ENCODE peak calls at places on chromosomes 13 and 19, in seven cellular contexts. One of them, this sample, is unnamed.

GRCh38 chr13:30796132-30796832 is 60.9 kb downstream of the ALOX5AP start:
- DNase-seq in mammary epithelial cell: peak; percentile 80
- DNase-seq in tibial nerve: no peak
- DNase-seq in right atrium auricular region: no peak
- DNase-seq in IMR-90: peak; percentile 62
- DNase-seq in right cardiac atrium: no peak
- DNase-seq in body of pancreas: no peak
- DNase-seq in this sample: no peak

GRCh38 chr19:2089001-2089711 is 7.0 kb downstream of the MOB3A start:
- DNase-seq in mammary epithelial cell: peak; percentile 93
- DNase-seq in tibial nerve: no peak
- DNase-seq in right atrium auricular region: no peak
- DNase-seq in IMR-90: peak; percentile 36
- DNase-seq in right cardiac atrium: no peak
- DNase-seq in body of pancreas: no peak
- DNase-seq in this sample: no peak

GRCh38 chr13:22915442-22916082 is 265.2 kb upstream of the SGCG start:
- DNase-seq in mammary epithelial cell: peak; percentile 3
- DNase-seq in tibial nerve: no peak
- DNase-seq in right atrium auricular region: no peak
- DNase-seq in IMR-90: peak; percentile 17
- DNase-seq in right cardiac atrium: peak; percentile 79
- DNase-seq in body of pancreas: peak; percentile 32
- DNase-seq in this sample: no peak

GRCh38 chr13:102466836-102467235 is 65.0 kb upstream of the FGF14 start:
- DNase-seq in mammary epithelial cell: no peak
- DNase-seq in tibial nerve: no peak
- DNase-seq in right atrium auricular region: no peak
- DNase-seq in IMR-90: no peak
- DNase-seq in right cardiac atrium: no peak
- DNase-seq in body of pancreas: no peak
- DNase-seq in this sample: no peak

GRCh38 chr13:97975280-97975850 is 21.9 kb downstream of the IPO5 start:
- DNase-seq in mammary epithelial cell: no peak
- DNase-seq in tibial nerve: peak; percentile 21
- DNase-seq in right atrium auricular region: no peak
- DNase-seq in IMR-90: no peak
- DNase-seq in right cardiac atrium: no peak
- DNase-seq in body of pancreas: no peak
- DNase-seq in this sample: no peak

GRCh38 chr13:59829690-59830089 is 334.0 kb downstream of the DIAPH3 start:
- DNase-seq in mammary epithelial cell: no peak
- DNase-seq in tibial nerve: no peak
- DNase-seq in right atrium auricular region: no peak
- DNase-seq in IMR-90: peak; percentile 19
- DNase-seq in right cardiac atrium: no peak
- DNase-seq in body of pancreas: no peak
- DNase-seq in this sample: no peak

GRCh38 chr19:39199025-39199424 is 2.3 kb downstream of the NCCRP1 start:
- DNase-seq in mammary epithelial cell: no peak
- DNase-seq in tibial nerve: no peak
- DNase-seq in right atrium auricular region: no peak
- DNase-seq in IMR-90: peak; percentile 63
- DNase-seq in right cardiac atrium: peak; percentile 84
- DNase-seq in body of pancreas: peak; percentile 96
- DNase-seq in this sample: no peak

GRCh38 chr13:42486711-42487198 is 87.2 kb upstream of the TNFSF11 start:
- DNase-seq in mammary epithelial cell: peak; percentile 88
- DNase-seq in tibial nerve: no peak
- DNase-seq in right atrium auricular region: no peak
- DNase-seq in IMR-90: peak; percentile 71
- DNase-seq in right cardiac atrium: no peak
- DNase-seq in body of pancreas: peak; percentile 7
- DNase-seq in this sample: no peak

GRCh38 chr13:92657565-92657964 is 569.0 kb upstream of the GPC6 start:
- DNase-seq in mammary epithelial cell: no peak
- DNase-seq in tibial nerve: no peak
- DNase-seq in right atrium auricular region: no peak
- DNase-seq in IMR-90: peak; percentile 1
- DNase-seq in right cardiac atrium: no peak
- DNase-seq in body of pancreas: no peak
- DNase-seq in this sample: no peak

GRCh38 chr19:20858861-20859260 is 64.2 kb upstream of the ZNF85 start:
- DNase-seq in mammary epithelial cell: no peak
- DNase-seq in tibial nerve: no peak
- DNase-seq in right atrium auricular region: no peak
- DNase-seq in IMR-90: no peak
- DNase-seq in right cardiac atrium: no peak
- DNase-seq in body of pancreas: no peak
- DNase-seq in this sample: no peak

GRCh38 chr13:45393941-45394570 is 24.1 kb downstream of the SLC25A30 start:
- DNase-seq in mammary epithelial cell: peak; percentile 45
- DNase-seq in tibial nerve: no peak
- DNase-seq in right atrium auricular region: no peak
- DNase-seq in IMR-90: peak; percentile 54
- DNase-seq in right cardiac atrium: no peak
- DNase-seq in body of pancreas: peak; percentile 71
- DNase-seq in this sample: no peak

GRCh38 chr19:18611327-18612050 is 1.2 kb upstream of the TMEM59L start:
- DNase-seq in mammary epithelial cell: no peak
- DNase-seq in tibial nerve: no peak
- DNase-seq in right atrium auricular region: no peak
- DNase-seq in IMR-90: no peak
- DNase-seq in right cardiac atrium: no peak
- DNase-seq in body of pancreas: no peak
- DNase-seq in this sample: no peak

GRCh38 chr13:59409651-59410200 is 754.0 kb downstream of the DIAPH3 start:
- DNase-seq in mammary epithelial cell: no peak
- DNase-seq in tibial nerve: no peak
- DNase-seq in right atrium auricular region: no peak
- DNase-seq in IMR-90: no peak
- DNase-seq in right cardiac atrium: no peak
- DNase-seq in body of pancreas: no peak
- DNase-seq in this sample: no peak

GRCh38 chr19:11580665-11581418 is 3.4 kb upstream of the ACP5 start:
- DNase-seq in mammary epithelial cell: no peak
- DNase-seq in tibial nerve: no peak
- DNase-seq in right atrium auricular region: peak; percentile 65
- DNase-seq in IMR-90: peak; percentile 8
- DNase-seq in right cardiac atrium: no peak
- DNase-seq in body of pancreas: peak; percentile 37
- DNase-seq in this sample: no peak

GRCh38 chr13:100825551-100825950 is 151.0 kb upstream of the TMTC4 start:
- DNase-seq in mammary epithelial cell: peak; percentile 5
- DNase-seq in tibial nerve: no peak
- DNase-seq in right atrium auricular region: no peak
- DNase-seq in IMR-90: peak; percentile 24
- DNase-seq in right cardiac atrium: no peak
- DNase-seq in body of pancreas: no peak
- DNase-seq in this sample: no peak

GRCh38 chr13:107079423-107080099 is 511.6 kb upstream of the ARGLU1 start:
- DNase-seq in mammary epithelial cell: no peak
- DNase-seq in tibial nerve: no peak
- DNase-seq in right atrium auricular region: no peak
- DNase-seq in IMR-90: no peak
- DNase-seq in right cardiac atrium: no peak
- DNase-seq in body of pancreas: no peak
- DNase-seq in this sample: no peak

GRCh38 chr19:50723069-50723468 is at the start of gene CLEC11A:
- DNase-seq in mammary epithelial cell: no peak
- DNase-seq in tibial nerve: peak; percentile 49
- DNase-seq in right atrium auricular region: peak; percentile 65
- DNase-seq in IMR-90: peak; percentile 80
- DNase-seq in right cardiac atrium: peak; percentile 86
- DNase-seq in body of pancreas: peak; percentile 53
- DNase-seq in this sample: no peak

GRCh38 chr13:102012299-102013293 is 389.3 kb downstream of the FGF14 start:
- DNase-seq in mammary epithelial cell: no peak
- DNase-seq in tibial nerve: no peak
- DNase-seq in right atrium auricular region: peak; percentile 60
- DNase-seq in IMR-90: no peak
- DNase-seq in right cardiac atrium: peak; percentile 50
- DNase-seq in body of pancreas: no peak
- DNase-seq in this sample: no peak

DNA sequence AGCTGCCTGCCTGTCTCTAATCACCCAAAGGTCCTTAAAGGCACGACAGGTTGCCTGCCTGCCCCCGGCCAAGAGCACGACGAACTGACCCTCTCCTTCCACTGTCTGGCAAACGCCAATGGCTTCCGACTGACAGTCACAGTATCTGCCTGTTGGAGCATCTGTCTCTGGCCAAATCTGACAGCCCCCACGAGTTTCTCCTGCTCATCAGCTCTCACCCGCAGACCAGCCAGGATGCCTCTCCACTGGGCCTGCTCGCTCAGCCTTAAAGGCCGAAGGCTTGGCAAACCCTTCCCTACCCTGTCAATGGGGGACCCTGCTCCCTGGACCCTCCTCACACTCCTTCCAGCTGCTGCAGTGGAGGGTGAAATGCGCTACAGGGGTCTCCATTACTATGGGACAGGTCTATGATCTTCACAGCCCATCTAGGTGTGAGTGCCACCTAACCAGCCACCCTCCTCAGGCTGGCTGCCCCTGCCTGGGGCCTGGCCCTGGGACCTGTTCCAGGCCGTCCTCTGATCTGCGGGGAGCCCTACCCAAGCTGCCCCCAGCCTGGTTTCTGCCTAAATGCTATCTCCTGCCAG is 932 bp downstream of the FAM83E start:
- DNase-seq in mammary epithelial cell: no peak
- DNase-seq in tibial nerve: no peak
- DNase-seq in right atrium auricular region: no peak
- DNase-seq in IMR-90: no peak
- DNase-seq in right cardiac atrium: no peak
- DNase-seq in body of pancreas: no peak
- DNase-seq in this sample: no peak
- H3K4me1 ChIP-seq in mammary epithelial cell: peaks cover 34% of the 10 kb centered on the region
- H3K4me1 ChIP-seq in tibial nerve: peaks cover 16% of the 10 kb centered on the region
- H3K4me1 ChIP-seq in right atrium auricular region: peaks cover 48% of the 10 kb centered on the region
- H3K4me1 ChIP-seq in IMR-90: peaks cover 8% of the 10 kb centered on the region
- H3K4me1 ChIP-seq in right cardiac atrium: peaks cover 5% of the 10 kb centered on the region
- H3K4me1 ChIP-seq in body of pancreas: peaks cover 34% of the 10 kb centered on the region
- H3K4me1 ChIP-seq in this sample: peaks cover 19% of the 10 kb centered on the region

DNA sequence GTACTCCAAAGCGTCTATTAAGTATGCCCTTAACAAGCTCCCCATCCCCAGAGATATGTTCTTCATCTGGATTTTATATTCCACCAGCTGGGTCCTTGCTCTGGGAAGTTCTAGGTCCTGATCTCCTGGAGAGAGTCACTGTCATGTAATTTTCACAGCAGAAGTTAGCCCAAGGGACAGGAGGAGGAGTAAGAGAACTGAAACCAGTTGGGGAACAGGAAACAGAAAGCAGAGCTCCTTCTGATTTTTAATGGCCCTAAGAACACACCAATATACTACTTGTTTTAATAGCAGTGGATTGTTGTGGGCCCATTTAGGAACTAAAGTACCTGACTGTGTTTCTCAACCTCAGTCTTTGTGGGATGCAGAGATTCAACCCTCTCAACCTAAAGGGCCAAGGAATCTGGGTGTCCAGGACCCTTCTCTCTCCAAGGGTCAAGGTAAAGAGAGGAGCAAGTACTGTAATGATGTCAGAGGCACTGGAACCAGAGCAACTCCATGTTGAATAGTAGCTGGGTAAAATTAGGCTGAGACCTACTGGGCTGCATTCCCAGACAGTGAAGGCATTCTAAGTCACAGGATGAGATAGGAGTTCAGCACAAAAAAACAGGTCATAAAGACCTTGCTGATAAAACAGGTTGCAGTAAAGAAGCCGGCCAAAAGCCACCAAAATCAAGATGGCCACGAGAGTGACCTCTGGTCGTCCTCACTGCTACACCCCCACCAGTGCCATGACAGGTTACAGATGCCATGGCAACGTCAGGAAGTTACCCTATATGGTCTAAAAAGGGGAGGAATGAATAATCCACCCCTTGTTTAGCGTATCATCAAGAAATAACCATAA is 8.1 kb upstream of the FPR3 start:
- DNase-seq in mammary epithelial cell: no peak
- DNase-seq in tibial nerve: no peak
- DNase-seq in right atrium auricular region: no peak
- DNase-seq in IMR-90: no peak
- DNase-seq in right cardiac atrium: no peak
- DNase-seq in body of pancreas: no peak
- DNase-seq in this sample: no peak
- H3K4me1 ChIP-seq in mammary epithelial cell: peaks cover 12% of the 10 kb centered on the region
- H3K4me1 ChIP-seq in tibial nerve: no peaks in the 10 kb centered on the region
- H3K4me1 ChIP-seq in right atrium auricular region: peaks cover 8% of the 10 kb centered on the region
- H3K4me1 ChIP-seq in IMR-90: no peaks in the 10 kb centered on the region
- H3K4me1 ChIP-seq in right cardiac atrium: peaks cover 3% of the 10 kb centered on the region
- H3K4me1 ChIP-seq in body of pancreas: no peaks in the 10 kb centered on the region
- H3K4me1 ChIP-seq in this sample: no peaks in the 10 kb centered on the region

DNA sequence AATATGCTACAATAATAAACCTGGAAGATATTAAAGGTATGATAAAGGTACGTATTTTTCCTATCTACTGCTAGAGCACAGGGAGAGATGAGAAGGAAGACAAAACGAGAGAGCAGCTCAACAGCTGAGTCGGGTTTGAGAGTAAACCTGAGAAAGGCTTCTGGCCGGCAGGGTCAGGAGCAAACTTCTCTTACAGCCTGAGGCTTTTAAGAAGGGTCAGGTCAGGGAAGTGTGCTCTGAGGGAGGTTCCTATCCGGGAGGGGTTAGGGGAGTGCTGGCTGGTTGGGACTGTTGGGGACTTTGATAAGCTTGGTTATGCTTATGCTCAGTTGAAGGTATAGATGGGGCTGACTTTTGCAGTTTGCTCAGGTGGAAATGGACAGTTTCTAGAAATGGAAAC is 77.7 kb upstream of the PRR20A start:
- DNase-seq in mammary epithelial cell: no peak
- DNase-seq in tibial nerve: no peak
- DNase-seq in right atrium auricular region: no peak
- DNase-seq in IMR-90: no peak
- DNase-seq in right cardiac atrium: peak; percentile 2
- DNase-seq in body of pancreas: no peak
- DNase-seq in this sample: no peak
- H3K4me1 ChIP-seq in mammary epithelial cell: no peaks in the 10 kb centered on the region
- H3K4me1 ChIP-seq in tibial nerve: no peaks in the 10 kb centered on the region
- H3K4me1 ChIP-seq in right atrium auricular region: no peaks in the 10 kb centered on the region
- H3K4me1 ChIP-seq in IMR-90: no peaks in the 10 kb centered on the region
- H3K4me1 ChIP-seq in right cardiac atrium: no peaks in the 10 kb centered on the region
- H3K4me1 ChIP-seq in body of pancreas: no peaks in the 10 kb centered on the region
- H3K4me1 ChIP-seq in this sample: no peaks in the 10 kb centered on the region

GRCh38 chr19:45485301-45486077 is 11.4 kb downstream of the RTN2 start:
- DNase-seq in mammary epithelial cell: peak; percentile 88
- DNase-seq in tibial nerve: peak; percentile 99
- DNase-seq in right atrium auricular region: peak; percentile 100
- DNase-seq in IMR-90: peak; percentile 90
- DNase-seq in right cardiac atrium: peak; percentile 99
- DNase-seq in body of pancreas: peak; percentile 99
- DNase-seq in this sample: peak; percentile 99

GRCh38 chr19:45478454-45479238 is 10.8 kb downstream of the FOSB start:
- DNase-seq in mammary epithelial cell: peak; percentile 87
- DNase-seq in tibial nerve: peak; percentile 89
- DNase-seq in right atrium auricular region: peak; percentile 91
- DNase-seq in IMR-90: peak; percentile 96
- DNase-seq in right cardiac atrium: peak; percentile 89
- DNase-seq in body of pancreas: peak; percentile 94
- DNase-seq in this sample: peak; percentile 94

GRCh38 chr19:45477713-45478453 is 10.1 kb downstream of the FOSB start:
- DNase-seq in mammary epithelial cell: no peak
- DNase-seq in tibial nerve: no peak
- DNase-seq in right atrium auricular region: no peak
- DNase-seq in IMR-90: no peak
- DNase-seq in right cardiac atrium: no peak
- DNase-seq in body of pancreas: no peak
- DNase-seq in this sample: no peak

GRCh38 chr19:45484273-45484945 is 12.4 kb downstream of the RTN2 start:
- DNase-seq in mammary epithelial cell: peak; percentile 87
- DNase-seq in tibial nerve: no peak
- DNase-seq in right atrium auricular region: no peak
- DNase-seq in IMR-90: no peak
- DNase-seq in right cardiac atrium: no peak
- DNase-seq in body of pancreas: no peak
- DNase-seq in this sample: no peak

GRCh38 chr19:45483033-45483432 is 13.8 kb downstream of the RTN2 start:
- DNase-seq in mammary epithelial cell: no peak
- DNase-seq in tibial nerve: no peak
- DNase-seq in right atrium auricular region: no peak
- DNase-seq in IMR-90: no peak
- DNase-seq in right cardiac atrium: no peak
- DNase-seq in body of pancreas: no peak
- DNase-seq in this sample: no peak
- H3K4me1 ChIP-seq in mammary epithelial cell: peaks cover under 1% of the 10 kb centered on the region
- H3K4me1 ChIP-seq in tibial nerve: no peaks in the 10 kb centered on the region
- H3K4me1 ChIP-seq in right atrium auricular region: peaks cover 8% of the 10 kb centered on the region
- H3K4me1 ChIP-seq in IMR-90: peaks cover under 1% of the 10 kb centered on the region
- H3K4me1 ChIP-seq in right cardiac atrium: no peaks in the 10 kb centered on the region
- H3K4me1 ChIP-seq in body of pancreas: peaks cover 11% of the 10 kb centered on the region
- H3K4me1 ChIP-seq in this sample: peaks cover 23% of the 10 kb centered on the region